ENCODE peak calls at places on chromosomes 11 and 22, in seven cellular contexts. One of them, this sample, is unnamed.

GRCh38 chr11:119907934-119908760 is 179.1 kb upstream of the NECTIN1 start:
- DNase-seq in stimulated activated naive CD8-positive, alpha-beta T cell treated with anti-CD3 and anti-CD28 coated beads, Interleukin-15, amount 100 ng/mL, for 72 hours: no peak
- DNase-seq in NCI-H748 treated with DMSO at 0.1 percent for 48 hours: no peak
- DNase-seq in fibroblast of pulmonary artery: no peak
- DNase-seq in progenitor cell of endocrine pancreas: no peak
- DNase-seq in HS-5: no peak
- DNase-seq in activated CD4-positive, alpha-beta T cell treated with anti-CD3 and anti-CD28 coated beads for 24 hours: no peak
- DNase-seq in this sample: no peak

GRCh38 chr22:28892175-28892731 is 8.9 kb downstream of the ZNRF3 start:
- DNase-seq in stimulated activated naive CD8-positive, alpha-beta T cell treated with anti-CD3 and anti-CD28 coated beads, Interleukin-15, amount 100 ng/mL, for 72 hours: no peak
- DNase-seq in NCI-H748 treated with DMSO at 0.1 percent for 48 hours: no peak
- DNase-seq in fibroblast of pulmonary artery: no peak
- DNase-seq in progenitor cell of endocrine pancreas: no peak
- DNase-seq in HS-5: no peak
- DNase-seq in activated CD4-positive, alpha-beta T cell treated with anti-CD3 and anti-CD28 coated beads for 24 hours: no peak
- DNase-seq in this sample: no peak

GRCh38 chr22:32444068-32444467 is 20.2 kb downstream of the BPIFC start:
- DNase-seq in stimulated activated naive CD8-positive, alpha-beta T cell treated with anti-CD3 and anti-CD28 coated beads, Interleukin-15, amount 100 ng/mL, for 72 hours: no peak
- DNase-seq in NCI-H748 treated with DMSO at 0.1 percent for 48 hours: no peak
- DNase-seq in fibroblast of pulmonary artery: peak
- DNase-seq in progenitor cell of endocrine pancreas: no peak
- DNase-seq in HS-5: no peak
- DNase-seq in activated CD4-positive, alpha-beta T cell treated with anti-CD3 and anti-CD28 coated beads for 24 hours: no peak
- DNase-seq in this sample: peak

GRCh38 chr11:20388096-20389055 is 860 bp downstream of the PRMT3 start:
- DNase-seq in stimulated activated naive CD8-positive, alpha-beta T cell treated with anti-CD3 and anti-CD28 coated beads, Interleukin-15, amount 100 ng/mL, for 72 hours: no peak
- DNase-seq in NCI-H748 treated with DMSO at 0.1 percent for 48 hours: peak
- DNase-seq in fibroblast of pulmonary artery: peak
- DNase-seq in progenitor cell of endocrine pancreas: no peak
- DNase-seq in HS-5: no peak
- DNase-seq in activated CD4-positive, alpha-beta T cell treated with anti-CD3 and anti-CD28 coated beads for 24 hours: no peak
- DNase-seq in this sample: no peak

GRCh38 chr11:71568707-71569349 is 3.5 kb downstream of the KRTAP5-10 start:
- DNase-seq in stimulated activated naive CD8-positive, alpha-beta T cell treated with anti-CD3 and anti-CD28 coated beads, Interleukin-15, amount 100 ng/mL, for 72 hours: no peak
- DNase-seq in NCI-H748 treated with DMSO at 0.1 percent for 48 hours: no peak
- DNase-seq in fibroblast of pulmonary artery: peak
- DNase-seq in progenitor cell of endocrine pancreas: no peak
- DNase-seq in HS-5: no peak
- DNase-seq in activated CD4-positive, alpha-beta T cell treated with anti-CD3 and anti-CD28 coated beads for 24 hours: no peak
- DNase-seq in this sample: no peak

GRCh38 chr11:72292106-72292790 is 48.3 kb upstream of the PHOX2A start:
- DNase-seq in stimulated activated naive CD8-positive, alpha-beta T cell treated with anti-CD3 and anti-CD28 coated beads, Interleukin-15, amount 100 ng/mL, for 72 hours: no peak
- DNase-seq in NCI-H748 treated with DMSO at 0.1 percent for 48 hours: no peak
- DNase-seq in fibroblast of pulmonary artery: no peak
- DNase-seq in progenitor cell of endocrine pancreas: no peak
- DNase-seq in HS-5: no peak
- DNase-seq in activated CD4-positive, alpha-beta T cell treated with anti-CD3 and anti-CD28 coated beads for 24 hours: no peak
- DNase-seq in this sample: no peak

GRCh38 chr11:57233702-57234101 is 3.3 kb downstream of the APLNR start:
- DNase-seq in stimulated activated naive CD8-positive, alpha-beta T cell treated with anti-CD3 and anti-CD28 coated beads, Interleukin-15, amount 100 ng/mL, for 72 hours: no peak
- DNase-seq in NCI-H748 treated with DMSO at 0.1 percent for 48 hours: no peak
- DNase-seq in fibroblast of pulmonary artery: no peak
- DNase-seq in progenitor cell of endocrine pancreas: no peak
- DNase-seq in HS-5: no peak
- DNase-seq in activated CD4-positive, alpha-beta T cell treated with anti-CD3 and anti-CD28 coated beads for 24 hours: no peak
- DNase-seq in this sample: no peak

GRCh38 chr22:32836286-32836859 is 34.9 kb downstream of the TIMP3 start:
- DNase-seq in stimulated activated naive CD8-positive, alpha-beta T cell treated with anti-CD3 and anti-CD28 coated beads, Interleukin-15, amount 100 ng/mL, for 72 hours: no peak
- DNase-seq in NCI-H748 treated with DMSO at 0.1 percent for 48 hours: no peak
- DNase-seq in fibroblast of pulmonary artery: peak
- DNase-seq in progenitor cell of endocrine pancreas: no peak
- DNase-seq in HS-5: no peak
- DNase-seq in activated CD4-positive, alpha-beta T cell treated with anti-CD3 and anti-CD28 coated beads for 24 hours: no peak
- DNase-seq in this sample: no peak

GRCh38 chr11:67668191-67668551 is 6.3 kb downstream of the ALDH3B2 start:
- DNase-seq in stimulated activated naive CD8-positive, alpha-beta T cell treated with anti-CD3 and anti-CD28 coated beads, Interleukin-15, amount 100 ng/mL, for 72 hours: no peak
- DNase-seq in NCI-H748 treated with DMSO at 0.1 percent for 48 hours: no peak
- DNase-seq in fibroblast of pulmonary artery: no peak
- DNase-seq in progenitor cell of endocrine pancreas: no peak
- DNase-seq in HS-5: no peak
- DNase-seq in activated CD4-positive, alpha-beta T cell treated with anti-CD3 and anti-CD28 coated beads for 24 hours: no peak
- DNase-seq in this sample: no peak

GRCh38 chr11:28400236-28401100 is 292.3 kb downstream of the METTL15 start:
- DNase-seq in stimulated activated naive CD8-positive, alpha-beta T cell treated with anti-CD3 and anti-CD28 coated beads, Interleukin-15, amount 100 ng/mL, for 72 hours: no peak
- DNase-seq in NCI-H748 treated with DMSO at 0.1 percent for 48 hours: no peak
- DNase-seq in fibroblast of pulmonary artery: no peak
- DNase-seq in progenitor cell of endocrine pancreas: no peak
- DNase-seq in HS-5: no peak
- DNase-seq in activated CD4-positive, alpha-beta T cell treated with anti-CD3 and anti-CD28 coated beads for 24 hours: no peak
- DNase-seq in this sample: no peak

GRCh38 chr11:43542734-43543133 is 137.8 kb upstream of the HSD17B12 start:
- DNase-seq in stimulated activated naive CD8-positive, alpha-beta T cell treated with anti-CD3 and anti-CD28 coated beads, Interleukin-15, amount 100 ng/mL, for 72 hours: no peak
- DNase-seq in NCI-H748 treated with DMSO at 0.1 percent for 48 hours: no peak
- DNase-seq in fibroblast of pulmonary artery: no peak
- DNase-seq in progenitor cell of endocrine pancreas: no peak
- DNase-seq in HS-5: no peak
- DNase-seq in activated CD4-positive, alpha-beta T cell treated with anti-CD3 and anti-CD28 coated beads for 24 hours: no peak
- DNase-seq in this sample: no peak

GRCh38 chr11:128694618-128695481 is 978 bp downstream of the FLI1 start:
- DNase-seq in stimulated activated naive CD8-positive, alpha-beta T cell treated with anti-CD3 and anti-CD28 coated beads, Interleukin-15, amount 100 ng/mL, for 72 hours: no peak
- DNase-seq in NCI-H748 treated with DMSO at 0.1 percent for 48 hours: no peak
- DNase-seq in fibroblast of pulmonary artery: peak
- DNase-seq in progenitor cell of endocrine pancreas: no peak
- DNase-seq in HS-5: no peak
- DNase-seq in activated CD4-positive, alpha-beta T cell treated with anti-CD3 and anti-CD28 coated beads for 24 hours: no peak
- DNase-seq in this sample: no peak

GRCh38 chr11:2365571-2366210 is 11.4 kb upstream of the CD81 start:
- DNase-seq in stimulated activated naive CD8-positive, alpha-beta T cell treated with anti-CD3 and anti-CD28 coated beads, Interleukin-15, amount 100 ng/mL, for 72 hours: no peak
- DNase-seq in NCI-H748 treated with DMSO at 0.1 percent for 48 hours: no peak
- DNase-seq in fibroblast of pulmonary artery: no peak
- DNase-seq in progenitor cell of endocrine pancreas: no peak
- DNase-seq in HS-5: no peak
- DNase-seq in activated CD4-positive, alpha-beta T cell treated with anti-CD3 and anti-CD28 coated beads for 24 hours: no peak
- DNase-seq in this sample: no peak

GRCh38 chr11:109112748-109113378 is 309.1 kb upstream of the C11orf87 start:
- DNase-seq in stimulated activated naive CD8-positive, alpha-beta T cell treated with anti-CD3 and anti-CD28 coated beads, Interleukin-15, amount 100 ng/mL, for 72 hours: no peak
- DNase-seq in NCI-H748 treated with DMSO at 0.1 percent for 48 hours: no peak
- DNase-seq in fibroblast of pulmonary artery: no peak
- DNase-seq in progenitor cell of endocrine pancreas: no peak
- DNase-seq in HS-5: no peak
- DNase-seq in activated CD4-positive, alpha-beta T cell treated with anti-CD3 and anti-CD28 coated beads for 24 hours: no peak
- DNase-seq in this sample: no peak

GRCh38 chr11:3111919-3112690 is 53.0 kb downstream of the OSBPL5 start:
- DNase-seq in stimulated activated naive CD8-positive, alpha-beta T cell treated with anti-CD3 and anti-CD28 coated beads, Interleukin-15, amount 100 ng/mL, for 72 hours: no peak
- DNase-seq in NCI-H748 treated with DMSO at 0.1 percent for 48 hours: no peak
- DNase-seq in fibroblast of pulmonary artery: no peak
- DNase-seq in progenitor cell of endocrine pancreas: no peak
- DNase-seq in HS-5: no peak
- DNase-seq in activated CD4-positive, alpha-beta T cell treated with anti-CD3 and anti-CD28 coated beads for 24 hours: no peak
- DNase-seq in this sample: no peak

GRCh38 chr22:39883057-39883456 is 10.5 kb downstream of the ENTHD1 start:
- DNase-seq in stimulated activated naive CD8-positive, alpha-beta T cell treated with anti-CD3 and anti-CD28 coated beads, Interleukin-15, amount 100 ng/mL, for 72 hours: no peak
- DNase-seq in NCI-H748 treated with DMSO at 0.1 percent for 48 hours: no peak
- DNase-seq in fibroblast of pulmonary artery: no peak
- DNase-seq in progenitor cell of endocrine pancreas: no peak
- DNase-seq in HS-5: no peak
- DNase-seq in activated CD4-positive, alpha-beta T cell treated with anti-CD3 and anti-CD28 coated beads for 24 hours: no peak
- DNase-seq in this sample: no peak

GRCh38 chr22:23891726-23892125 is 2.5 kb upstream of the MIF start:
- DNase-seq in stimulated activated naive CD8-positive, alpha-beta T cell treated with anti-CD3 and anti-CD28 coated beads, Interleukin-15, amount 100 ng/mL, for 72 hours: no peak
- DNase-seq in NCI-H748 treated with DMSO at 0.1 percent for 48 hours: no peak
- DNase-seq in fibroblast of pulmonary artery: no peak
- DNase-seq in progenitor cell of endocrine pancreas: no peak
- DNase-seq in HS-5: no peak
- DNase-seq in activated CD4-positive, alpha-beta T cell treated with anti-CD3 and anti-CD28 coated beads for 24 hours: no peak
- DNase-seq in this sample: no peak

GRCh38 chr11:84720706-84721402 is 906.3 kb downstream of the DLG2 start:
- DNase-seq in stimulated activated naive CD8-positive, alpha-beta T cell treated with anti-CD3 and anti-CD28 coated beads, Interleukin-15, amount 100 ng/mL, for 72 hours: no peak
- DNase-seq in NCI-H748 treated with DMSO at 0.1 percent for 48 hours: no peak
- DNase-seq in fibroblast of pulmonary artery: peak
- DNase-seq in progenitor cell of endocrine pancreas: no peak
- DNase-seq in HS-5: no peak
- DNase-seq in activated CD4-positive, alpha-beta T cell treated with anti-CD3 and anti-CD28 coated beads for 24 hours: no peak
- DNase-seq in this sample: no peak

GRCh38 chr11:130278745-130279144 is 36.0 kb downstream of the ZBTB44 start:
- DNase-seq in stimulated activated naive CD8-positive, alpha-beta T cell treated with anti-CD3 and anti-CD28 coated beads, Interleukin-15, amount 100 ng/mL, for 72 hours: no peak
- DNase-seq in NCI-H748 treated with DMSO at 0.1 percent for 48 hours: no peak
- DNase-seq in fibroblast of pulmonary artery: peak
- DNase-seq in progenitor cell of endocrine pancreas: no peak
- DNase-seq in HS-5: no peak
- DNase-seq in activated CD4-positive, alpha-beta T cell treated with anti-CD3 and anti-CD28 coated beads for 24 hours: no peak
- DNase-seq in this sample: no peak

GRCh38 chr11:12838463-12839120 is 164.4 kb downstream of the TEAD1 start:
- DNase-seq in stimulated activated naive CD8-positive, alpha-beta T cell treated with anti-CD3 and anti-CD28 coated beads, Interleukin-15, amount 100 ng/mL, for 72 hours: no peak
- DNase-seq in NCI-H748 treated with DMSO at 0.1 percent for 48 hours: no peak
- DNase-seq in fibroblast of pulmonary artery: peak
- DNase-seq in progenitor cell of endocrine pancreas: no peak
- DNase-seq in HS-5: peak
- DNase-seq in activated CD4-positive, alpha-beta T cell treated with anti-CD3 and anti-CD28 coated beads for 24 hours: no peak
- DNase-seq in this sample: no peak

GRCh38 chr22:40107244-40107643 is 70.5 kb upstream of the TNRC6B start:
- DNase-seq in stimulated activated naive CD8-positive, alpha-beta T cell treated with anti-CD3 and anti-CD28 coated beads, Interleukin-15, amount 100 ng/mL, for 72 hours: no peak
- DNase-seq in NCI-H748 treated with DMSO at 0.1 percent for 48 hours: no peak
- DNase-seq in fibroblast of pulmonary artery: no peak
- DNase-seq in progenitor cell of endocrine pancreas: no peak
- DNase-seq in HS-5: no peak
- DNase-seq in activated CD4-positive, alpha-beta T cell treated with anti-CD3 and anti-CD28 coated beads for 24 hours: no peak
- DNase-seq in this sample: no peak

GRCh38 chr11:26330255-26330654 is 1.7 kb upstream of the ANO3 start:
- DNase-seq in stimulated activated naive CD8-positive, alpha-beta T cell treated with anti-CD3 and anti-CD28 coated beads, Interleukin-15, amount 100 ng/mL, for 72 hours: no peak
- DNase-seq in NCI-H748 treated with DMSO at 0.1 percent for 48 hours: no peak
- DNase-seq in fibroblast of pulmonary artery: no peak
- DNase-seq in progenitor cell of endocrine pancreas: no peak
- DNase-seq in HS-5: no peak
- DNase-seq in activated CD4-positive, alpha-beta T cell treated with anti-CD3 and anti-CD28 coated beads for 24 hours: no peak
- DNase-seq in this sample: no peak

GRCh38 chr11:6619021-6619745 is at the start of gene TPP1:
- DNase-seq in stimulated activated naive CD8-positive, alpha-beta T cell treated with anti-CD3 and anti-CD28 coated beads, Interleukin-15, amount 100 ng/mL, for 72 hours: peak
- DNase-seq in NCI-H748 treated with DMSO at 0.1 percent for 48 hours: peak
- DNase-seq in fibroblast of pulmonary artery: peak
- DNase-seq in progenitor cell of endocrine pancreas: peak
- DNase-seq in HS-5: peak
- DNase-seq in activated CD4-positive, alpha-beta T cell treated with anti-CD3 and anti-CD28 coated beads for 24 hours: peak
- DNase-seq in this sample: peak

GRCh38 chr11:63273685-63274084 is 30.3 kb upstream of the SLC22A25 start:
- DNase-seq in stimulated activated naive CD8-positive, alpha-beta T cell treated with anti-CD3 and anti-CD28 coated beads, Interleukin-15, amount 100 ng/mL, for 72 hours: no peak
- DNase-seq in NCI-H748 treated with DMSO at 0.1 percent for 48 hours: no peak
- DNase-seq in fibroblast of pulmonary artery: no peak
- DNase-seq in progenitor cell of endocrine pancreas: no peak
- DNase-seq in HS-5: no peak
- DNase-seq in activated CD4-positive, alpha-beta T cell treated with anti-CD3 and anti-CD28 coated beads for 24 hours: no peak
- DNase-seq in this sample: no peak

GRCh38 chr11:95835768-95836488 is 45.6 kb downstream of the CEP57 start:
- DNase-seq in stimulated activated naive CD8-positive, alpha-beta T cell treated with anti-CD3 and anti-CD28 coated beads, Interleukin-15, amount 100 ng/mL, for 72 hours: peak
- DNase-seq in NCI-H748 treated with DMSO at 0.1 percent for 48 hours: peak
- DNase-seq in fibroblast of pulmonary artery: peak
- DNase-seq in progenitor cell of endocrine pancreas: peak
- DNase-seq in HS-5: no peak
- DNase-seq in activated CD4-positive, alpha-beta T cell treated with anti-CD3 and anti-CD28 coated beads for 24 hours: peak
- DNase-seq in this sample: peak

GRCh38 chr11:61966673-61967176 is 709 bp downstream of the FTH1 start:
- DNase-seq in stimulated activated naive CD8-positive, alpha-beta T cell treated with anti-CD3 and anti-CD28 coated beads, Interleukin-15, amount 100 ng/mL, for 72 hours: no peak
- DNase-seq in NCI-H748 treated with DMSO at 0.1 percent for 48 hours: no peak
- DNase-seq in fibroblast of pulmonary artery: peak
- DNase-seq in progenitor cell of endocrine pancreas: no peak
- DNase-seq in HS-5: no peak
- DNase-seq in activated CD4-positive, alpha-beta T cell treated with anti-CD3 and anti-CD28 coated beads for 24 hours: no peak
- DNase-seq in this sample: no peak

GRCh38 chr11:109512249-109512648 is 90.3 kb downstream of the C11orf87 start:
- DNase-seq in stimulated activated naive CD8-positive, alpha-beta T cell treated with anti-CD3 and anti-CD28 coated beads, Interleukin-15, amount 100 ng/mL, for 72 hours: no peak
- DNase-seq in NCI-H748 treated with DMSO at 0.1 percent for 48 hours: no peak
- DNase-seq in fibroblast of pulmonary artery: no peak
- DNase-seq in progenitor cell of endocrine pancreas: no peak
- DNase-seq in HS-5: no peak
- DNase-seq in activated CD4-positive, alpha-beta T cell treated with anti-CD3 and anti-CD28 coated beads for 24 hours: no peak
- DNase-seq in this sample: no peak

GRCh38 chr11:76745059-76745376 is 38.1 kb upstream of the TSKU start:
- DNase-seq in stimulated activated naive CD8-positive, alpha-beta T cell treated with anti-CD3 and anti-CD28 coated beads, Interleukin-15, amount 100 ng/mL, for 72 hours: no peak
- DNase-seq in NCI-H748 treated with DMSO at 0.1 percent for 48 hours: no peak
- DNase-seq in fibroblast of pulmonary artery: no peak
- DNase-seq in progenitor cell of endocrine pancreas: no peak
- DNase-seq in HS-5: no peak
- DNase-seq in activated CD4-positive, alpha-beta T cell treated with anti-CD3 and anti-CD28 coated beads for 24 hours: no peak
- DNase-seq in this sample: no peak

GRCh38 chr22:45949921-45950320 is 27.0 kb downstream of the WNT7B start:
- DNase-seq in stimulated activated naive CD8-positive, alpha-beta T cell treated with anti-CD3 and anti-CD28 coated beads, Interleukin-15, amount 100 ng/mL, for 72 hours: no peak
- DNase-seq in NCI-H748 treated with DMSO at 0.1 percent for 48 hours: no peak
- DNase-seq in fibroblast of pulmonary artery: no peak
- DNase-seq in progenitor cell of endocrine pancreas: no peak
- DNase-seq in HS-5: no peak
- DNase-seq in activated CD4-positive, alpha-beta T cell treated with anti-CD3 and anti-CD28 coated beads for 24 hours: no peak
- DNase-seq in this sample: no peak

GRCh38 chr11:12723410-12724297 is 49.4 kb downstream of the TEAD1 start:
- DNase-seq in stimulated activated naive CD8-positive, alpha-beta T cell treated with anti-CD3 and anti-CD28 coated beads, Interleukin-15, amount 100 ng/mL, for 72 hours: no peak
- DNase-seq in NCI-H748 treated with DMSO at 0.1 percent for 48 hours: peak
- DNase-seq in fibroblast of pulmonary artery: peak
- DNase-seq in progenitor cell of endocrine pancreas: no peak
- DNase-seq in HS-5: no peak
- DNase-seq in activated CD4-positive, alpha-beta T cell treated with anti-CD3 and anti-CD28 coated beads for 24 hours: no peak
- DNase-seq in this sample: peak

GRCh38 chr22:31443516-31443915 is 44.1 kb downstream of the DRG1 start:
- DNase-seq in stimulated activated naive CD8-positive, alpha-beta T cell treated with anti-CD3 and anti-CD28 coated beads, Interleukin-15, amount 100 ng/mL, for 72 hours: no peak
- DNase-seq in NCI-H748 treated with DMSO at 0.1 percent for 48 hours: no peak
- DNase-seq in fibroblast of pulmonary artery: no peak
- DNase-seq in progenitor cell of endocrine pancreas: no peak
- DNase-seq in HS-5: no peak
- DNase-seq in activated CD4-positive, alpha-beta T cell treated with anti-CD3 and anti-CD28 coated beads for 24 hours: no peak
- DNase-seq in this sample: no peak